ENCODE peak calls at places on chromosomes 7 and 10, in five cellular contexts. O is gastrocnemius medialis, J is Peyer's patch, Y is sigmoid colon, W is stomach. V is an unnamed sample.
A peak's percentile ranks its signal among the peaks of the same experiment; 100 is the strongest.

GRCh38 chr10:22491480-22491879 is 146.2 kb downstream of the SPAG6 start:
- DNase-seq in J (no peak), W (no peak), Y (no peak), O (no peak), V (no peak)

GRCh38 chr10:97081621-97082235 is 104.0 kb downstream of the SLIT1 start:
- DNase-seq in W (peak; percentile 47), J (no peak), Y (no peak), O (no peak), V (no peak)

GRCh38 chr10:98295907-98296306 is 27.9 kb upstream of the LOXL4 start:
- DNase-seq in Y (no peak), J (no peak), O (no peak), W (no peak), V (no peak)

GRCh38 chr7:103929808-103930415 is 59.5 kb downstream of the RELN start:
- DNase-seq in W (no peak), J (no peak), Y (no peak), O (no peak), V (no peak)

GRCh38 chr10:84264611-84265141 is 19.8 kb downstream of the RGR start:
- DNase-seq in O (peak; percentile 16), W (peak; percentile 74), J (peak; percentile 78), Y (peak; percentile 75), V (peak; percentile 93)

GRCh38 chr10:37871143-37871542 is 13.7 kb upstream of the ZNF248 start:
- DNase-seq in O (no peak), Y (no peak), W (no peak), J (no peak), V (no peak)

GRCh38 chr7:93226310-93226709 is at the start of gene HEPACAM2:
- DNase-seq in W (no peak), Y (no peak), O (no peak), J (no peak), V (no peak)

GRCh38 chr10:88471909-88472308 is 111.2 kb downstream of the RNLS start:
- DNase-seq in Y (no peak), J (no peak), W (no peak), O (no peak), V (no peak)

GRCh38 chr10:132886211-132887099 is 55.9 kb downstream of the CFAP46 start:
- DNase-seq in Y (peak; percentile 56), J (peak; percentile 39), O (no peak), W (peak; percentile 50), V (no peak)

GRCh38 chr7:129143724-129144094 is 798 bp upstream of the TSPAN33 start:
- DNase-seq in J (no peak), O (no peak), W (no peak), Y (no peak), V (no peak)

GRCh38 chr7:129146237-129146979 is 1.9 kb downstream of the TSPAN33 start:
- DNase-seq in O (no peak), Y (no peak), J (no peak), W (no peak), V (no peak)

GRCh38 chr7:129144834-129145668 is 544 bp downstream of the TSPAN33 start:
- DNase-seq in Y (no peak), W (no peak), O (no peak), J (no peak), V (no peak)

GRCh38 chr7:129147723-129148122 is 3.2 kb downstream of the TSPAN33 start:
- DNase-seq in O (no peak), J (no peak), Y (no peak), W (no peak), V (no peak)

DNA sequence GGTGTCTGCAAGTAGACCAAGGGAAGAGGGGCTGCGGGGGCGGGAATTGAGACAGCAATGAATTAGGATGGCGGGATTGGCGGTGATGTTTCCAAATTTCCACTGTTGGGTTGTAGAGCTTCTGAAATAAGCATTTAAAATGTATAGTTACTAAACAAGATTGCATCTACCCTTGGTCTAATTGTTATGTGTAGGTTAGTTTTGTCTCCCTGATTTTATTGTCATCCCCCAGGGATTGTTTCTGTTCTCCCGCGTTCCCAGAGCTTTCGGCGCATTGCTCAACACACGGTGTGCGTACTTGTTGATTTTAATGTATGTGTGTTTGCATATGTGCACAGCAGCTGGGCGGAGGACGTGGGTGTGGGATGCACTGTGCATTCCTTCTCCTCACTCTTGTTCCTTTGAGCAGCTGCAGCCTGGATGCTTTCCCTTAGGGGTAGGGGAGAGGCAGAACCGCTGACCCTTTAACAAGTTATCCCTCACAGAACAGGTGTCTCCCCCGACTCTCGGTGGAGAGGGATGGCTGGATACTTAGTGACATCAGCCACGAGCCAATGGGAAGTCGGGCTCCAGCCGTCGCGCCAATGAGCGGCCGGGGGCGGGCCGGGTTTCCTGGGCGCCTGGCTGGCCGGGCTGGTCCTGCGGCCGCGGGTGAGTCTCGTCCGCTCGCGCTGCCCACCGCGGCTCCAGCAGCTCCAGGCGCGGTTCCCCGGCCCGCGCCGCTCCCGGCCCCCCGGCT is at the start of gene TSPAN33:
- DNase-seq in Y (peak; percentile 88), J (peak; percentile 81), W (peak; percentile 86), O (peak; percentile 59), V (no peak)
- TF ChIP-seq POLR2A in Y (no peak), J (no peak), W (no peak), O (no peak), V (no peak)

DNA sequence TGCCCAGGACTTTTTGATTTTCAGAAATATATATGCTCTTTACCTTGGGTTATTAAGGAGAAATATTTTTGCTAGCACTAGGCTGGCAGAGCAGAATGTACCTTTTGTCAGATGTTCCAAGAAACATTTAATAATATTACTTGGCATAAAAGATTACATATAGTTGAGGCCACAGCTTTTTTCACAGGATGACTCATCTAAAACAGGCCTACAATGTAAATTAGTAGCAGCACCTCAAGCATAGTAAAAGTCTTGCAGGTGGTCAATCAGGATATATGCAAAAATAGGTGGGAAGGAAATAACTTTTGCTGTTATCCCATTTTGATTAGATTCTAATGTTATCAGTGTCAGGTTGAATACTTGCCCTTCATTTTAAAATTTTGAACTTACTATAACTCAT is 14.9 kb upstream of the ITGB1 start:
- DNase-seq in W (no peak), O (no peak), J (no peak), Y (no peak), V (no peak)
- H3K4me1 ChIP-seq in W (no peaks in the 10 kb centered on the region), O (no peaks in the 10 kb centered on the region), J (no peaks in the 10 kb centered on the region), Y (no peaks in the 10 kb centered on the region), V (no peaks in the 10 kb centered on the region)

GRCh38 chr10:16817125-16818019 is at the start of gene RSU1:
- DNase-seq in W (peak; percentile 100), J (peak; percentile 100), Y (peak; percentile 100), O (peak; percentile 100), V (peak; percentile 100)
- TF ChIP-seq POLR2A in W (no peak), J (peak; percentile 79), Y (peak; percentile 62), O (peak; percentile 59), V (no peak)

GRCh38 chr7:135167360-135167759 is 3.1 kb downstream of the CYREN start:
- DNase-seq in Y (no peak), W (no peak), J (no peak), O (no peak), V (no peak)
- H3K4me1 ChIP-seq in Y (peaks cover 43% of the 10 kb centered on the region), W (peaks cover 35% of the 10 kb centered on the region), J (peaks cover 3% of the 10 kb centered on the region), O (peaks cover 82% of the 10 kb centered on the region), V (peaks cover 43% of the 10 kb centered on the region)